ENCODE peak calls at places on chromosome 7, in ten cellular contexts. I is neural progenitor cell; O is RWPE1; H is naive thymus-derived CD4-positive, alpha-beta T cell; V is right cardiac atrium; K is CD4-positive, alpha-beta T cell; X is A549; B is effector memory CD4-positive, alpha-beta T cell; Q is left ventricle myocardium inferior; G is tibial artery. N is an unnamed sample.

GRCh38 chr7:78099715-78100477 is 301.3 kb downstream of the PHTF2 start:
- DNase-seq in H (no peak), Q (no peak), K (no peak), I (no peak), V (no peak), O (no peak), B (no peak), X (no peak), G (no peak), N (no peak)

GRCh38 chr7:329691-330281 is 39.8 kb downstream of the FOXL3 start:
- DNase-seq in X (no peak), H (no peak), I (no peak), G (no peak), Q (no peak), V (no peak), K (no peak), B (no peak), O (no peak), N (no peak)

GRCh38 chr7:95922191-95922590 is 149.8 kb downstream of the DYNC1I1 start:
- DNase-seq in K (no peak), V (no peak), X (no peak), G (no peak), H (no peak), I (no peak), Q (no peak), B (no peak), O (no peak), N (no peak)

GRCh38 chr7:55063633-55064032 is 44.8 kb downstream of the EGFR start:
- DNase-seq in H (no peak), O (no peak), B (no peak), Q (no peak), X (no peak), V (no peak), I (no peak), K (no peak), G (no peak), N (peak)

GRCh38 chr7:29116361-29116760 is 30.0 kb downstream of the CPVL start:
- DNase-seq in V (no peak), O (no peak), Q (no peak), I (no peak), H (no peak), X (no peak), K (no peak), B (no peak), G (no peak), N (no peak)

GRCh38 chr7:148142660-148143248 is 447.8 kb upstream of the C7orf33 start:
- DNase-seq in K (no peak), G (no peak), H (no peak), Q (no peak), O (no peak), B (no peak), V (no peak), I (peak), X (no peak), N (peak)

GRCh38 chr7:129394101-129394500 is 40.1 kb upstream of the STRIP2 start:
- DNase-seq in K (no peak), O (no peak), Q (no peak), I (no peak), V (no peak), X (no peak), B (no peak), H (no peak), G (no peak), N (no peak)

GRCh38 chr7:156969972-156970420 is 20.5 kb downstream of the NOM1 start:
- DNase-seq in H (peak), X (no peak), O (no peak), B (no peak), I (no peak), V (no peak), G (no peak), Q (no peak), K (no peak), N (peak)

GRCh38 chr7:140214075-140214684 is 37.4 kb upstream of the KDM7A start:
- DNase-seq in O (no peak), Q (peak), I (no peak), K (no peak), V (no peak), G (peak), H (no peak), B (no peak), X (no peak), N (no peak)

GRCh38 chr7:4797858-4798705 is 22.7 kb downstream of the AP5Z1 start:
- DNase-seq in V (peak), X (peak), K (peak), Q (peak), I (peak), G (no peak), O (peak), B (no peak), H (peak), N (peak)

GRCh38 chr7:98051118-98051744 is 55.4 kb upstream of the LMTK2 start:
- DNase-seq in V (no peak), H (peak), X (no peak), I (peak), K (peak), B (no peak), Q (no peak), G (no peak), O (no peak), N (no peak)

GRCh38 chr7:15463801-15464761 is 97.7 kb downstream of the AGMO start:
- DNase-seq in B (no peak), G (no peak), X (no peak), O (no peak), I (no peak), Q (no peak), V (no peak), H (no peak), K (no peak), N (no peak)

GRCh38 chr7:137681657-137682562 is 164.9 kb downstream of the DGKI start:
- DNase-seq in I (no peak), K (no peak), O (peak), Q (no peak), X (no peak), H (no peak), V (no peak), B (no peak), G (no peak), N (no peak)

GRCh38 chr7:51251292-51251691 is 65.3 kb downstream of the COBL start:
- DNase-seq in Q (no peak), I (no peak), K (no peak), H (no peak), B (no peak), X (no peak), G (no peak), O (no peak), V (no peak), N (no peak)

GRCh38 chr7:88306590-88307048 is at the start of gene STEAP4:
- DNase-seq in Q (peak), O (peak), B (no peak), X (no peak), I (peak), K (no peak), G (peak), H (no peak), V (peak), N (no peak)

GRCh38 chr7:23462846-23463245 is 7.4 kb downstream of the IGF2BP3 start:
- DNase-seq in Q (no peak), X (no peak), K (no peak), B (no peak), I (no peak), V (no peak), G (no peak), O (no peak), H (no peak), N (no peak)

GRCh38 chr7:1931248-1931950 is 261.3 kb downstream of the ELFN1 start:
- DNase-seq in B (no peak), H (no peak), I (no peak), G (no peak), Q (no peak), V (peak), O (peak), X (no peak), K (no peak), N (no peak)

GRCh38 chr7:108497082-108497725 is 28.7 kb downstream of the PNPLA8 start:
- DNase-seq in I (peak), Q (no peak), H (peak), G (peak), V (no peak), K (peak), X (peak), O (peak), B (no peak), N (peak)

GRCh38 chr7:159143780-159144755 is 599 bp downstream of the VIPR2 start:
- DNase-seq in X (no peak), G (no peak), H (no peak), O (no peak), K (no peak), V (peak), B (no peak), I (peak), Q (peak), N (peak)

GRCh38 chr7:77532247-77532646 is 4.8 kb upstream of the PTPN12 start:
- DNase-seq in G (no peak), I (no peak), Q (no peak), O (no peak), V (no peak), X (no peak), B (no peak), K (no peak), H (no peak), N (no peak)

GRCh38 chr7:6172331-6173295 is 99.8 kb downstream of the CYTH3 start:
- DNase-seq in G (no peak), V (peak), B (no peak), K (no peak), O (no peak), H (no peak), I (no peak), X (no peak), Q (no peak), N (no peak)

GRCh38 chr7:137395425-137395824 is 51.9 kb upstream of the PTN start:
- DNase-seq in Q (no peak), H (no peak), G (no peak), B (no peak), I (no peak), K (no peak), O (no peak), V (peak), X (no peak), N (no peak)

GRCh38 chr7:93948106-93948505 is 26.6 kb downstream of the GNG11 start:
- DNase-seq in B (no peak), Q (no peak), K (no peak), O (no peak), H (no peak), I (no peak), V (no peak), X (no peak), G (no peak), N (no peak)

GRCh38 chr7:37151741-37152413 is 296.8 kb downstream of the ELMO1 start:
- DNase-seq in G (no peak), Q (no peak), B (no peak), I (no peak), K (no peak), V (no peak), H (no peak), X (no peak), O (no peak), N (no peak)

GRCh38 chr7:756928-757560 is 30.0 kb upstream of the PRKAR1B start:
- DNase-seq in O (no peak), H (no peak), I (no peak), B (no peak), K (no peak), V (peak), Q (no peak), X (no peak), G (no peak), N (no peak)

GRCh38 chr7:79770970-79771369 is 317.5 kb upstream of the MAGI2 start:
- DNase-seq in I (no peak), G (no peak), Q (no peak), K (no peak), B (no peak), O (no peak), X (no peak), V (no peak), H (no peak), N (no peak)

DNA sequence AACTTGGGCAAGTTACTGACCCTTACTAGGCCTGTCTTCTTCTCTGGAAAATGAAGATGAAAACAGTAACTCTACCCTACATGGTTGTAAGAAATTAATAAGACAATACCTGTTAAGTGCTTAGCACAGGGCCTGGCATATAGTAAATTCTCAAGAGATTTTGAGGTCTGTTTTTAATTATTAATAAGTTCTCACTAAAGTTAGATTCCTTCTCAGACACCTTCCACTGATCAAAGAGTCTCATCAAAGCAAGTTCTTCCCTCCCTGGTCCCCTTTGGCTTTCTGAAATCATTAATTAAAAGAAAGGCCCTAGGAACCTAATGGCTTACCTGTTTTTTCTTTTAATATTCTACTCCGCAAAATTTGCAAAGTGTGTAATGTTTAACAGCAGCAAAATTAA is 4.6 kb downstream of the TMEM140 start:
- DNase-seq in I (no peak), Q (no peak), V (no peak), B (no peak), O (no peak), X (no peak), G (no peak), K (no peak), H (no peak), N (no peak)
- H3K27ac ChIP-seq in I (no peak), Q (peak), V (no peak), B (no peak), O (no peak), X (no peak), G (no peak), K (no peak), H (no peak), N (no peak)

GRCh38 chr7:27581119-27581518 is 81.6 kb downstream of the HIBADH start:
- DNase-seq in Q (no peak), G (no peak), V (no peak), B (no peak), X (no peak), K (no peak), I (no peak), O (no peak), H (no peak), N (no peak)

GRCh38 chr7:27576360-27576944 is 86.2 kb downstream of the HIBADH start:
- DNase-seq in B (no peak), Q (no peak), G (no peak), I (peak), H (peak), O (peak), V (no peak), X (peak), K (no peak), N (peak)

GRCh38 chr7:27581906-27582305 is 80.8 kb downstream of the HIBADH start:
- DNase-seq in I (peak), O (no peak), B (no peak), X (no peak), H (no peak), Q (no peak), K (no peak), V (no peak), G (no peak), N (no peak)

GRCh38 chr7:27575647-27576046 is 87.0 kb downstream of the HIBADH start:
- DNase-seq in X (no peak), B (no peak), Q (no peak), H (no peak), V (no peak), O (no peak), K (no peak), I (no peak), G (no peak), N (no peak)

GRCh38 chr7:27579565-27579964 is 83.1 kb downstream of the HIBADH start:
- DNase-seq in V (no peak), B (no peak), K (no peak), Q (no peak), X (no peak), H (no peak), O (no peak), G (no peak), I (no peak), N (no peak)
- H3K27ac ChIP-seq in V (no peak), B (no peak), K (no peak), Q (no peak), X (no peak), H (no peak), O (no peak), G (no peak), I (no peak), N (no peak)

DNA sequence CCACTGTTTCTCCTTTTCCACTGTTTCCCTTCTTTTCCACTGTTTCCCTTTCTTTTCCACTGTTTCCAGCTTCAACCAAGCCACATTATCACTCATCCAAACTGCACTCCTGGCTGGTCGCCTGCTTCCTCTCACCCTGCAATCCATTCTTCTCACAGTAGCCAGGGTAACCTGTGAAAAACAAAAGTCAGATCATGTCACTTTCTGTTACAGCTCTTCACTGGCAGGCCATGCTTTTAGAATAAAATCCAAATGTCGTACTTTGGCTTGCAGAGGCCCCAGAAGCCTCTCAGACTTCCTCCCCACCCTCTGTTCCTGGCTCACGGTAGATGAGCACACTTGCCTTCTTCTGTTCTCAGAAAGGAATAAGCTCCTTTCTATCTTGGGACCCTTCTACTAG is 33.9 kb downstream of the STARD3NL start:
- DNase-seq in B (no peak), X (no peak), V (peak), O (no peak), I (no peak), Q (no peak), H (no peak), G (peak), K (no peak), N (no peak)
- H3K27ac ChIP-seq in B (no peak), X (no peak), V (no peak), O (no peak), I (no peak), Q (peak), H (no peak), G (no peak), K (no peak), N (no peak)

GRCh38 chr7:105010538-105011523 is 3.2 kb upstream of the KMT2E start:
- DNase-seq in V (no peak), X (no peak), H (no peak), B (no peak), G (no peak), K (no peak), Q (no peak), O (no peak), I (no peak), N (no peak)

GRCh38 chr7:105011771-105012502 is 2.1 kb upstream of the KMT2E start:
- DNase-seq in V (peak), H (peak), G (peak), Q (no peak), X (no peak), O (no peak), B (peak), I (no peak), K (peak), N (peak)

GRCh38 chr7:105013283-105013817 is 655 bp upstream of the KMT2E start:
- DNase-seq in V (peak), Q (peak), I (peak), H (peak), K (peak), X (peak), O (peak), G (peak), B (peak), N (peak)

GRCh38 chr7:105013818-105014724 is at the start of gene KMT2E:
- DNase-seq in O (peak), V (peak), Q (peak), K (peak), X (peak), H (peak), I (peak), G (peak), B (peak), N (peak)

GRCh38 chr7:105012503-105013282 is 1.3 kb upstream of the KMT2E start:
- DNase-seq in H (peak), I (peak), G (peak), B (peak), X (peak), V (peak), O (peak), Q (peak), K (peak), N (peak)
- H3K27ac ChIP-seq in H (peak), I (peak), G (peak), B (peak), X (peak), V (peak), O (peak), Q (peak), K (peak), N (peak)

GRCh38 chr7:106060394-106060920 is 51.7 kb downstream of the SYPL1 start:
- DNase-seq in B (no peak), V (no peak), X (no peak), I (no peak), K (no peak), Q (no peak), G (no peak), H (no peak), O (no peak), N (no peak)
- H3K27ac ChIP-seq in B (no peak), V (no peak), X (no peak), I (no peak), K (no peak), Q (no peak), G (no peak), H (no peak), O (peak), N (no peak)

DNA sequence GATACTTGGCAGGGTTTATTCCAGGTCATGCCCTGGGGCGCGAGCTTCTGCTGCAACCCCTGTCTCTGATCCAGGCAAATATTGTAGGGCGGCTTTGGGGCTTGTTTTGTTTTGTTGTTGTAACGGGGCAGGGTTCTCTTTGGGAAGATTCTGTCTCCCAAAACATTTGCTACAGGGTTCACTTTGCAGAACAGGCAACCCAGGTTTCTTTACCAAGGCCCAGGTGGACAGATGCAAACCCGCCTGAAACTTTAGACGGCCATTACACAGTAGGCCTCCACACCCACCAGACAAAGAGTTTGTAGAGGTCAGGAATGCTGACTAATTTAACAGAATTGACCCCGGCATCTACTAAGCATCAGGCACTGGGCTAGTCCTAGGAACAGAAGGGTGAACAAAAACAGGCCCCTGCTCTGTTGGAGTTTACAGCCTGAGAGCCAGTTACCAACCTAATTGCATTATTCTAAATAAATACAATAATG is 570 bp upstream of the CDCA7L start:
- DNase-seq in X (no peak), K (no peak), O (peak), Q (no peak), G (no peak), V (no peak), B (no peak), I (no peak), H (no peak), N (no peak)
- H3K27ac ChIP-seq in X (peak), K (no peak), O (peak), Q (peak), G (no peak), V (no peak), B (no peak), I (no peak), H (no peak), N (peak)